ENCODE peak calls at places on chromosomes 1 and 21, in four cellular contexts. Z is WERI-Rb-1, N is GM06990, T is GM12865. P is an unnamed sample.

GRCh38 chr1:6889875-6890480 is 104.7 kb downstream of the CAMTA1 start:
- DNase-seq in Z (peak), T (peak), N (no peak), P (no peak)

GRCh38 chr21:22900511-22900910 is 1902.3 kb downstream of the NCAM2 start:
- DNase-seq in N (no peak), T (no peak), Z (no peak), P (no peak)

GRCh38 chr1:51664412-51665240 is 47.7 kb downstream of the OSBPL9 start:
- DNase-seq in Z (no peak), T (no peak), N (no peak), P (no peak)

GRCh38 chr1:16006552-16007485 is 2.8 kb downstream of the SRARP start:
- DNase-seq in Z (no peak), T (peak), N (peak), P (peak)

GRCh38 chr21:44455524-44456206 is 355 bp downstream of the LRRC3 start:
- DNase-seq in N (peak), Z (peak), T (peak), P (peak)

GRCh38 chr21:37532868-37533780 is 166.6 kb downstream of the DYRK1A start:
- DNase-seq in T (peak), Z (no peak), N (peak), P (peak)

GRCh38 chr1:205396972-205397616 is 24.8 kb downstream of the LEMD1 start:
- DNase-seq in N (peak), T (peak), Z (peak), P (peak)

GRCh38 chr1:109993885-109994284 is 9.3 kb downstream of the AHCYL1 start:
- DNase-seq in T (no peak), N (no peak), Z (no peak), P (no peak)

GRCh38 chr1:6580588-6581270 is 935 bp downstream of the ZBTB48 start:
- DNase-seq in N (no peak), Z (no peak), T (no peak), P (no peak)

GRCh38 chr1:114081145-114082046 is 72.3 kb downstream of the SYT6 start:
- DNase-seq in N (no peak), T (no peak), Z (no peak), P (no peak)

GRCh38 chr1:234862944-234863515 is 253.1 kb upstream of the IRF2BP2 start:
- DNase-seq in T (no peak), Z (no peak), N (no peak), P (no peak)

GRCh38 chr1:56034222-56034621 is 545.1 kb downstream of the PLPP3 start:
- DNase-seq in T (no peak), N (no peak), Z (no peak), P (no peak)

GRCh38 chr21:26027696-26028095 is 142.9 kb downstream of the APP start:
- DNase-seq in T (no peak), Z (no peak), N (no peak), P (no peak)

GRCh38 chr21:26026113-26026512 is 144.5 kb downstream of the APP start:
- DNase-seq in N (no peak), T (no peak), Z (no peak), P (no peak)

GRCh38 chr21:26032263-26032662 is 138.3 kb downstream of the APP start:
- DNase-seq in N (no peak), T (peak), Z (no peak), P (no peak)

GRCh38 chr21:26028183-26028582 is 142.4 kb downstream of the APP start:
- DNase-seq in N (no peak), Z (no peak), T (no peak), P (no peak)
- TF ChIP-seq CTCF in N (no peak), Z (no peak), T (no peak), P (no peak)

DNA sequence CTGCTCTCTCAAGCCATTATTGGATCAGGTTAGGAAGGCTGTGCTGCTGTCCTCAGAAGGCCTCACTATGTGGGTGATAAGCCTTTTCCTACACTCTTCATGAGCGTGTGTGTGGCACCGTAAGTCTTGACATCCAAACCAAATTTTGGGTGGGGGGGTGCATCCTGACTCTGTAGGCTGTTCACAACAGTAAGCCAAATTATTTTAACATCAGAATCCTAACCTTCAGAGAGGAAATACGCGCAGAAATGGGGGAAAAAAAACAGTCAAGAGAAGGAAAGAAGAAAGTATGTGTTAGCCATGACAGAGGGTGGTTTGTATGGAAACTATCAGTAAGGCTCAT is 21.0 kb downstream of the STPG1 start:
- DNase-seq in Z (no peak), T (no peak), N (no peak), P (no peak)
- TF ChIP-seq CTCF in Z (no peak), T (no peak), N (no peak), P (no peak)

DNA sequence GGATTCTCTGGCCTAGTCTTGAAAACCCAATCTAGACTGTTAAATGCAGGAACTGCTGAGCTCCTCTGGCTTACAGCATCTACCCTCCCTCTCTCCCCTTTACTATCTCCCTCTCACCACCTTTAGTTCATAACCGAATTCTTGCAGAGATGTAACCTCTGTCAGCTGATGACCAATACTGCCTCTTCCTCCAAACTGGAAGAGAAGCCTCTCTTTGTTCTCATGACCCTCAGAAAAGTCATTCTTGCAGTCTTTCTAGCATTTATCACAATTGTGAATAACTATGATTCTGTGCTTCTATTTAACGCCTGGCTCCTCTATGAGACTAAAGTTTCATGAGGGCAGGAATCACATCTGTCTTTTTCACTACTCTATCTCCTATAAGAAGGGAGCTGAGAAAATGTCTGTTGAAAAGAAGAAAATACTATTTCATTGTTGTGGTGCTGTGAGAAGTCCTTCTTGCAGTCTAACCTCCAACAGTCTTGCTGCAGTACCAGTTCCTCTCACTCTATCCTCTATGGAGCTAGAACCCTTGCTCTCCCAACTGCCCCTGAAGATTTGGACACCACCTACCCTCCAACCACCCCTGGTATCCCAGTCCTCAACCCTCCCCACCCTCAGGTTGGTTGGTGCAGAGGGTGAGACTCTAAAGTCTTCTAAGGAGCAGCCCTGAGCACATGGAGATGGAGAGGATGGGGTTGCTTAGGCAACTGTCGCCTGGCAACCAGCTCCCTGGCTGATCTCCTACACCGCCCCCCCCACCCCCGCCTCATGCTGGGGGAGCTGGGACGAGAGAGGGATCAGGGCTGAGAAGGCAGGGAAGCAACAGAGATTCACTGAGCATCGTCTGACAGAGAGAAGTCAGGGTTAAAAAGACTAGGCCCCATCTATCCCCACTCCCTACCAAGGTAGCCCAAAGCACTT is 13.9 kb downstream of the MEF2D start:
- DNase-seq in T (no peak), Z (no peak), N (no peak), P (no peak)
- TF ChIP-seq CTCF in T (no peak), Z (no peak), N (no peak), P (no peak)

GRCh38 chr21:17455451-17455850 is 57.4 kb upstream of the CXADR start:
- DNase-seq in Z (no peak), T (no peak), N (no peak), P (no peak)

GRCh38 chr21:17458279-17458678 is 54.6 kb upstream of the CXADR start:
- DNase-seq in N (no peak), Z (no peak), T (no peak), P (no peak)

GRCh38 chr21:17451364-17451869 is 61.4 kb upstream of the CXADR start:
- DNase-seq in N (no peak), T (no peak), Z (no peak), P (no peak)

GRCh38 chr21:17455028-17455353 is 57.9 kb upstream of the CXADR start:
- DNase-seq in Z (no peak), T (no peak), N (no peak), P (no peak)

DNA sequence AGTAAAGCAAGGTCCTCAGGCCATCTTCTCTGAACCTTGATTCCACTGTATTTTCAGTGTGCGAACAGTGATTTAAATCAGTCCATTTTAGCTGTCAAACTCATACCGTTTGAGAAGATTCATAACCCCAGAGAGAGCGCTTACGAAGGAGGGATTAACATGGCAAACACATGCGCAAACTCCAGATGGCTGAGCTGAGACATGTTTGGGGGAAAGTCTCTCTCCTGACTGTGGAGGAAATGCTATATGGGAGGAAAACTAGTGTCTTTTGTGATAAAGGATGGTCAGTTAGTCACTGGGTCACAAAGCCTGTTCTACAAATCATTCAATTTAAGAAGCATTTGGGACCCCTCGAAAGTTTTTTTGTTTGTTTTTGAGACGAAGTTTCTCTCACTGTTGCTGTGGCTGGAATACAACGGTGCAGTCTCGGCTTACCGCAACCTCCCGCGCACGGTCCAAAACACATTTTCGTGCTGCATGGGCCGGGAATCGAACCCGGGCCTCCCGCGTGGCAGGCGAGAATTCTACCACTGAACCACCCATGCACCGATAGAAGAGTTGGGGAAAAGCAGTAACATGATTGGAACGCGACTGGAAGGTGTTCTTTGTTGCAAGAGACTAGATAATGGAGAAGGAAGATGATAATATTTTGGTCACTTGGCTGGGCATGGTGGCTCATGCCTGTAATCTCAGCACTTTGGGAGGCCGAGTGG is 58.4 kb upstream of the CXADR start:
- DNase-seq in N (peak), T (peak), Z (peak), P (no peak)
- TF ChIP-seq CTCF in N (no peak), T (no peak), Z (no peak), P (no peak)

DNA sequence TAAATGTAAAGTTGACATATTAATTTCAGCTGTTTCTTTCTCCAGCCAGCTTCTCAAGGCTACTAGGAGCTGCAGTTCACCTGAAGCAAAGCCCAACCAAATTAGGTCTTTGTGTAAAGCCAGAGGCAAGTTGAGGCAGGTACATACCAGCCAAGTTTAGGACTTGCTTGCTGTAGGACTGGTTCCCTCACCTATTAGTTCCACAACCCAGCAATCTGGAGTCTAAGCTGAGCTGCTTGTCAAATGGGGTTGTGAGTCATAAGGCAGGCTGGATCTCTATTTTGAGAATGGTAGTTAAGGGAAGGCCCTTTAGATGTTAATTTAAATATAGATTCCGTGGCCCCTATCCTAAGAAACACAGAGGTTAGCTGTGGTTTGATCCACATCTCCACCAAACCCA is 7.6 kb upstream of the FLG2 start:
- DNase-seq in Z (no peak), N (no peak), T (no peak), P (no peak)
- TF ChIP-seq CTCF in Z (no peak), N (no peak), T (no peak), P (no peak)

GRCh38 chr21:27213328-27213727 is 246.4 kb upstream of the ADAMTS5 start:
- DNase-seq in T (no peak), N (no peak), Z (no peak), P (no peak)
- TF ChIP-seq CTCF in T (no peak), N (no peak), Z (no peak), P (no peak)

GRCh38 chr1:39181311-39181710 is 23.2 kb upstream of the MACF1 start:
- DNase-seq in N (no peak), Z (no peak), T (no peak), P (no peak)

GRCh38 chr1:39182804-39183203 is 21.7 kb upstream of the MACF1 start:
- DNase-seq in N (no peak), T (no peak), Z (no peak), P (no peak)

GRCh38 chr1:39177641-39178040 is 26.9 kb upstream of the MACF1 start:
- DNase-seq in Z (no peak), N (no peak), T (no peak), P (no peak)

GRCh38 chr1:39174400-39175081 is 30.0 kb upstream of the MACF1 start:
- DNase-seq in Z (no peak), N (no peak), T (no peak), P (no peak)

DNA sequence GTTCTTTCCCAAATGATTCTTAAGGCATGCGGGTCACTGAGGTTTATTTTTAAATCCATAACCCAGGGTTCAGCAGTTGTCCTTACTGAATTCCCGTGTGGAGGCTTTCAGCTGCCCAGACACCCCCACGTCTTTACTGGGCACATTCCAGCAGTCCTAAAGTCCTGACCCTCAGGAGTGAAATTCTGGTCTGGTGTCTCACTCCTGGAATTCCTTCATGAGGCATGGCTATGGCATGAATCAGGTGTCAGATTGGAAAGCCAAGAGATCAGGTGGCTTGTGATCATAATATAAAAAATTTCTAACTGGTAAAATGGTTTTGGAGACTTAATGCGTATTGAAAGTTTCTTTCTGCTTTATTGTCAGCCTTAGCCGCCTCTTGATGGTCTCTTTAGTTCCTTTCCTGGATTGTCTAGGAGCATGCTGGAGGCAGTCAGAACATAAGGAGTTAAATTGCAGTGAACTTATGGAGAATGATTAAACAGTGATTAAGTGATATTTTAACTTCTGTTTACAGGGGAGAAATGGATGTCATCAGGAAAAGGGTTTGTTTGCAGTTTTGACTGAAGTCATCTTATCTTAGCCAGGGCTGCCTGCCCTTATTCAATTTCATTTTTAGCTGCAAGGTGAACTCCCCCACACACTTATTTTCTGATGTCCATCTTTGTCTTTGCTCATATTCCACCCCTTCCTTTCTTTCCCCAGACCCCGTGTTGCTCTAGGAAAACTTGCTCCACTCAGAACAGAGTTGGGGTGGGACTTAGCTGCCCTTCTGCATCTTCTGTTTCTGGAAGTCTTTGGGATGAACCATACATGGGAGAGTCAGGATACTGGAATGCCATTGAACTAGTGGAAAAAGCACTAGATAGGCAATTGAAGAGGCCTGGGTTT is 25.7 kb upstream of the MACF1 start:
- DNase-seq in T (no peak), Z (no peak), N (no peak), P (no peak)
- TF ChIP-seq CTCF in T (no peak), Z (no peak), N (no peak), P (no peak)

GRCh38 chr1:17867470-17867869 is 112.3 kb downstream of the ACTL8 start:
- DNase-seq in N (no peak), Z (no peak), T (no peak), P (no peak)
- TF ChIP-seq CTCF in N (no peak), Z (no peak), T (no peak), P (no peak)